ENCODE peak calls at places on chromosomes 11 and 22, in six cellular contexts. B is H9, M is H1, C is mesenchymal stem cell, K is neuronal stem cell, A is trophoblast cell. Z is an unnamed sample. For H3K4me1, the result is how much of the 10 kb centered on the place peaks cover.

GRCh38 chr22:24379536-24379935 is 47.9 kb upstream of the ADORA2A start:
- DNase-seq in M (no peak), K (no peak), A (peak), C (no peak), B (no peak), Z (peak)

GRCh38 chr11:91820709-91821108 is 403.9 kb upstream of the FAT3 start:
- DNase-seq in A (no peak), K (no peak), C (no peak), B (no peak), M (no peak), Z (no peak)

GRCh38 chr22:32583921-32584335 is 109.3 kb downstream of the FBXO7 start:
- DNase-seq in A (no peak), C (peak), M (no peak), K (no peak), B (no peak), Z (peak)

GRCh38 chr11:4680341-4680740 is 17.3 kb downstream of the OR51E2 start:
- DNase-seq in K (no peak), M (no peak), C (no peak), B (no peak), A (no peak), Z (no peak)

GRCh38 chr22:37045958-37046357 is 5.6 kb upstream of the KCTD17 start:
- DNase-seq in C (peak), A (peak), B (no peak), K (peak), M (no peak), Z (peak)

GRCh38 chr22:29031236-29031982 is 30.2 kb downstream of the C22orf31 start:
- DNase-seq in M (peak), C (peak), A (peak), K (peak), B (peak), Z (peak)

GRCh38 chr11:82085493-82085892 is 648.2 kb downstream of the FAM181B start:
- DNase-seq in K (no peak), A (no peak), C (no peak), B (no peak), M (no peak), Z (no peak)

GRCh38 chr22:39177791-39178190 is 25.3 kb upstream of the CBX7 start:
- DNase-seq in C (no peak), K (no peak), M (no peak), B (no peak), A (no peak), Z (no peak)

GRCh38 chr22:42648368-42649260 is 578 bp downstream of the CYB5R3 start:
- DNase-seq in M (no peak), K (no peak), B (no peak), A (peak), C (peak), Z (no peak)

GRCh38 chr11:78667462-78667861 is 92.8 kb upstream of the NARS2 start:
- DNase-seq in M (no peak), A (no peak), K (no peak), B (no peak), C (no peak), Z (no peak)

GRCh38 chr11:75815345-75815983 is 454 bp downstream of the UVRAG start:
- DNase-seq in M (no peak), A (peak), B (peak), C (peak), K (no peak), Z (peak)

GRCh38 chr11:19349340-19350025 is 108.7 kb upstream of the E2F8 start:
- DNase-seq in B (no peak), K (no peak), M (no peak), C (no peak), A (no peak), Z (no peak)

GRCh38 chr22:45376009-45376408 is 37.4 kb downstream of the SMC1B start:
- DNase-seq in B (no peak), C (no peak), M (no peak), K (no peak), A (no peak), Z (no peak)

GRCh38 chr11:10386861-10387208 is 68.2 kb upstream of the AMPD3 start:
- DNase-seq in M (no peak), B (no peak), K (no peak), C (no peak), A (no peak), Z (no peak)

GRCh38 chr11:10426475-10426874 is 28.6 kb upstream of the AMPD3 start:
- DNase-seq in B (no peak), M (no peak), K (no peak), C (no peak), A (no peak), Z (peak)

GRCh38 chr11:17605736-17606135 is 58.7 kb downstream of the OTOG start:
- DNase-seq in C (no peak), B (no peak), A (no peak), K (no peak), M (no peak), Z (no peak)

GRCh38 chr11:86587559-86588193 is 84.7 kb downstream of the ME3 start:
- DNase-seq in B (no peak), C (no peak), K (no peak), A (no peak), M (no peak), Z (no peak)

GRCh38 chr22:17368727-17369552 is at the start of gene CECR2:
- DNase-seq in M (peak), A (peak), K (peak), B (peak), C (peak), Z (no peak)

GRCh38 chr22:20004464-20004863 is 12.2 kb downstream of the ARVCF start:
- DNase-seq in M (no peak), C (no peak), A (no peak), B (no peak), K (no peak), Z (no peak)

GRCh38 chr11:4156571-4156970 is 62.0 kb downstream of the RRM1 start:
- DNase-seq in K (no peak), A (no peak), C (no peak), B (no peak), M (no peak), Z (no peak)

GRCh38 chr22:49997932-49998717 is 14.4 kb downstream of the IL17REL start:
- DNase-seq in M (no peak), A (no peak), K (no peak), B (no peak), C (no peak), Z (no peak)

DNA sequence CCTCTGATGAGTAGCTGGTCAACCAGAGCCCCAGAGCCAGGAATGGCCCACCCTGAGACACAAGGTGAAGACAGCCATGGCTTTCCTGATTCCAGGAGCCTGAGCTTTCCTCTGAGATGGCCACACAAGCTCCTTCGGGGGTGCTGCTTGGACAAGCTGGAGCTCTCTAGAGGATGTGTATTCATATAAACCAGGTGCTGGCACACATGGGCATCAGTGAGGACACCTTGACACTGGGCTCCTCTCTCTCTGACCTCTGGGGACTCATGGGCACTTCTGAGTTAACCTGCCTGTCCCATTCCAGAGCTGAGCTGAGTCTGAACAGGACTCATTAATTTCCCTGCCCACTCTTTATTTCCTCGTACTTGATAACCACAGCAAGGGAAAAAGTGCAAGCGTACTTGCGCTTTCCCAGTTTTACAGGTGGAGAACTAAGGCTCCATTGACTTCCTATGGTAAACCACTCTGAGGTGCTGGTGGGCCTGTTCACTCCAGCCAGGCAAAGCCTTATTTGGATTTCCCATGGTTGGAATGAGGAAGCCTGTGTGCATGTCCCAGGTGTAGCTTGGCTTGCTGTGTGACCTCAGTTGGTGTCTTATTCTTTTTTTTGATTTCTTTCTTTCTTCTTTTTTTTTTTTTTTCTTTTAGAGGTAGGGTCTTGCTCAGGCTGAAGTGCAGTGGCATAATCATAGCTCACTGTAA is 25.4 kb downstream of the INSC start:
- DNase-seq in A (no peak), C (no peak), B (no peak), M (no peak), K (no peak), Z (no peak)
- H4K91ac ChIP-seq in A (no peak), C (no peak), B (no peak), M (no peak), K (no peak), Z (no peak)

GRCh38 chr11:125772834-125773505 is 5.7 kb downstream of the PATE2 start:
- DNase-seq in K (no peak), A (peak), C (no peak), M (no peak), B (no peak), Z (peak)
- H3K4me1 ChIP-seq in K (under half), A (under half), C (under half), M (under half), B (under half), Z (under half)

GRCh38 chr11:132925825-132926469 is 606.4 kb downstream of the OPCML start:
- DNase-seq in A (no peak), B (no peak), C (no peak), M (no peak), K (no peak), Z (no peak)

GRCh38 chr11:132920391-132921095 is 611.8 kb downstream of the OPCML start:
- DNase-seq in M (no peak), K (no peak), A (no peak), B (no peak), C (no peak), Z (no peak)

GRCh38 chr11:132921597-132921996 is 610.7 kb downstream of the OPCML start:
- DNase-seq in K (no peak), M (no peak), C (no peak), A (no peak), B (no peak), Z (no peak)
- H4K91ac ChIP-seq in K (no peak), M (no peak), C (no peak), A (no peak), B (no peak), Z (no peak)

GRCh38 chr11:1937616-1938342 is 9.4 kb upstream of the MRPL23 start:
- DNase-seq in M (no peak), B (no peak), K (no peak), A (no peak), C (no peak), Z (no peak)

GRCh38 chr11:1938343-1939005 is 8.7 kb upstream of the MRPL23 start:
- DNase-seq in C (no peak), M (no peak), K (no peak), A (no peak), B (no peak), Z (no peak)

GRCh38 chr11:1936072-1936780 is 10.9 kb upstream of the MRPL23 start:
- DNase-seq in K (no peak), B (no peak), C (no peak), M (no peak), A (no peak), Z (no peak)

GRCh38 chr11:1935156-1936071 is 11.7 kb upstream of the MRPL23 start:
- DNase-seq in K (no peak), B (no peak), A (no peak), M (no peak), C (no peak), Z (no peak)

DNA sequence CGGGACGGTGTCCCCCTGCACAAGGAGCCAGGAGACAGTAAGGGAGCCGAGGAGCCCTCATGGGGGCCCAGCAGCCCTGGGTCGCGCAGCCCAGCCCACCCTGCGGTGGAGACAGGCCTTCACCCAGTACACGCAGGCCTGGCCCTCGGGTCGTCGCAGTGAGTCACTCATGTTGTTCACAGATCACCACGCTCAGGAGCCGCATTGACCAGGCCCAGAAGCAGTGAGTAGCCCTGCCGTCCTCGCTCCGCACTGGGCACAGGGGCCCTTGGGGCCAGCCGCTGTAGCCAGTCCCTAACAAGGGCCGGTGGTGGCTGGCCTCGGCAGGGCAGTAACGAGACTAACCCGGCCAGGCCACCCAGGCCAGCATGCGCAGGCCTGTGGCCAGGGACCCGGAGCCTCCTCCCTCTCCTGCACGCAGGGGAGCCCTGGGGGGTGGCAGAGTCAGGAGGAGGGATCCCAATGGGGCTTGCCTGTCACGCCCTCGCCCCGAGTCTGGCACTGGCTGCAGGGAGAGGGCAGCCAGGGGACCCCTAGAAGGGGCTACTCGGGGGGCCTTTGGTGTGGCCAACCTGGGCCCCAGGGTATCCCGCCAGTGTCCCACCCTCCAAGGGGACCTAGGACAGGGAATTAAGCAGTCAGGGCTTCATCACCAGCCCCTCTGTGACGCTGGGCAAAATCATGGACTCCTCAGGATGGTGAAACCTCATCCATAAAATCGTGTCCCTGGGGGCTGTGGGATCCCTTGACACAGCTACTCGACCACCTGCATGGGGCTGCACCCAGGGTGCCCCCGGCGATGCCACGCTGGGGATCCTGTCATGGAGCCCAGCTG is 10.1 kb upstream of the MRPL23 start:
- DNase-seq in M (no peak), A (no peak), C (no peak), K (no peak), B (no peak), Z (no peak)
- H3K4me1 ChIP-seq in M (under half), A (under half), C (under half), K (under half), B (under half), Z (under half)

DNA sequence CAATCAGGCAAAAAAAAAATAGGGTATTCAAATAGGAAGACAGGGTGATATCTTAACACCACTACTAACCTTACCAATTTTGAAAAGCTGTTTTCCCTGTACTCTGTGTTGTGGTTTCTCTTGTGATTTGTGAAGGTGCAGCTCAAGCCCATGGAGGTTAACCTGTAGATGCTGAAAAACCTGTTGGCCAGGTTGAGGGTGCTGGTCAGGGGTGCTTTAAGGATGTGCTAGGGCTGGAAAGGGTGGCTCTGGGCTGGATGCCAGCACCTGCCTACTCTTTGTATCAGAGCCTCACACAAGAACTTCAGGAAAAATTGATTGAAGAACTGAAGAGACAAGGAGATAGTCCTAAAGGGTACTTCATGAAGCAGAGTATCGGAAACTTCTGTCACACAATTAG is 18.3 kb upstream of the OR5M8 start:
- DNase-seq in B (no peak), K (no peak), M (no peak), C (no peak), A (no peak), Z (no peak)
- H4K91ac ChIP-seq in B (no peak), K (no peak), M (no peak), C (no peak), A (no peak), Z (no peak)

DNA sequence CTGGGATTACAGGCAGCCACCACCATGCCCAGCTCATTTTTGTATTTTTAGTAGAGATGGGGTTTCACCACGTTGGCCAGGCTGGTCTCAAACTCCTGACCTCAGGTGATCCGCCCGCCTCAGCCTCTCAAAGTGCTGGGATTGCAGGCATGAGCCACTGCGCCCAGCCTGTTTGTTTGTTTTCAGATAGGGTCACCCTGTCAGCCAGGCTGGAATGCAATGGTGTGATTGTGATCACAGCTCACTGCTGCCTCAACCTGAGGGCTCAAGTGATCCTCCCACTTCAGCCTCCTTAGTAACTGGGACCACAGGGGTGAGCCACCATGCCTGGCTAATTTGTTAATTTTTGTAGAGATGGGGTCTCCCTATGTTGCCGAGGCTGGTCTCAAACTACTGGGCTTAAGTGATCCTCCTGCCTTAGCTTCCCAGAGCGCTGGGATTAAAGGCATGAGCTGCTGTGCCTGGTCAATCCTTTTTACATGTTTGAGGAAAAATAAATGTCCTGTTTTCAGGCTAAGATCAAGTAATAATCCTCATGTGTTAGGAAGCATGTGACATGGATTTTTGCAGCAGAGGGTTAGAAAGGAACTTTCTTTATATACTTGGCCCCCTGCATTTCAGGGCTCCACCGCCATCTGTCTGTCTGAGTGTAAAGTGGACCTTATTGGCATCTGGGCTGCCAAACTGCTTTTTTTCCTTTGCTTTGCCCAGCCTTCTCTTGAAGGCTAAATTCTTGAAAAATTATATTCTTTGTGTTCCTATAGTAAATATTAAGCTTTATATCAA is 4.8 kb upstream of the SLC3A2 start:
- DNase-seq in A (peak), M (no peak), B (no peak), C (no peak), K (no peak), Z (no peak)
- H3K4me1 ChIP-seq in A (under half), M (under half), B (under half), C (under half), K (under half), Z (under half)

GRCh38 chr11:65321828-65322495 is 7.3 kb downstream of the CDC42EP2 start:
- DNase-seq in K (no peak), C (no peak), A (no peak), B (no peak), M (no peak), Z (no peak)

GRCh38 chr11:65323813-65324212 is 9.1 kb downstream of the CDC42EP2 start:
- DNase-seq in K (no peak), B (no peak), M (no peak), C (no peak), A (no peak), Z (no peak)

GRCh38 chr11:65316979-65317786 is 2.5 kb downstream of the CDC42EP2 start:
- DNase-seq in A (peak), M (no peak), C (peak), B (peak), K (no peak), Z (peak)

GRCh38 chr11:65320386-65321075 is 5.9 kb downstream of the CDC42EP2 start:
- DNase-seq in A (no peak), B (no peak), M (no peak), C (no peak), K (no peak), Z (no peak)

GRCh38 chr11:65321076-65321475 is 6.4 kb downstream of the CDC42EP2 start:
- DNase-seq in K (no peak), C (no peak), B (no peak), A (no peak), M (no peak), Z (no peak)
- H4K91ac ChIP-seq in K (no peak), C (no peak), B (no peak), A (no peak), M (no peak), Z (no peak)

GRCh38 chr11:65787649-65788622 is 1.1 kb downstream of the OVOL1 start:
- DNase-seq in C (no peak), A (no peak), M (peak), K (no peak), B (peak), Z (no peak)

GRCh38 chr11:65782816-65783228 is 2.0 kb upstream of the AP5B1 start:
- DNase-seq in K (no peak), M (no peak), B (no peak), C (no peak), A (peak), Z (no peak)

GRCh38 chr11:65786008-65786785 is 666 bp upstream of the OVOL1 start:
- DNase-seq in K (no peak), M (no peak), B (peak), C (no peak), A (peak), Z (no peak)

GRCh38 chr11:65786786-65787636 is at the start of gene OVOL1:
- DNase-seq in M (no peak), B (peak), C (no peak), K (no peak), A (peak), Z (no peak)

GRCh38 chr11:65785329-65786007 is 1.4 kb upstream of the OVOL1 start:
- DNase-seq in A (no peak), C (no peak), M (no peak), B (peak), K (no peak), Z (no peak)
- H3K4me1 ChIP-seq in A (under half), C (under half), M (under half), B (under half), K (under half), Z (under half)

GRCh38 chr11:1042626-1043562 is 6.4 kb upstream of the MUC6 start:
- DNase-seq in C (no peak), A (no peak), K (no peak), B (no peak), M (no peak), Z (no peak)
- H4K91ac ChIP-seq in C (no peak), A (no peak), K (peak), B (no peak), M (no peak), Z (no peak)

GRCh38 chr11:44116433-44116832 is 21.0 kb downstream of the EXT2 start:
- DNase-seq in K (no peak), C (no peak), M (no peak), B (no peak), A (no peak), Z (peak)
- H3K4me1 ChIP-seq in K (under half), C (under half), M (under half), B (under half), A (under half), Z (under half)